ENCODE peak calls at places on chromosomes 11 and 22, in nine cellular contexts. Y is fibroblast of lung, D is lung, B is ovary, H is right cardiac atrium, E is right atrium auricular region, V is A549, L is heart right ventricle, F is aorta. W is an unnamed sample.

GRCh38 chr11:57644748-57645715 is 4.7 kb downstream of the YPEL4 start:
- DNase-seq in H (peak; percentile 77), F (peak; percentile 90), L (peak; percentile 86), Y (peak; percentile 77), D (peak; percentile 87), V (peak; percentile 85), E (peak; percentile 92), B (peak; percentile 87), W (peak; percentile 86)

GRCh38 chr11:119684361-119685072 is 44.5 kb downstream of the NECTIN1 start:
- DNase-seq in E (no peak), B (no peak), Y (peak; percentile 69), V (peak; percentile 13), L (no peak), D (no peak), H (no peak), F (no peak), W (no peak)

GRCh38 chr11:107468596-107468995 is 11.0 kb upstream of the CWF19L2 start:
- DNase-seq in H (no peak), L (no peak), V (no peak), F (no peak), D (no peak), E (no peak), B (no peak), Y (peak; percentile 49), W (no peak)

GRCh38 chr11:74504100-74504691 is 10.7 kb upstream of the LIPT2 start:
- DNase-seq in H (no peak), L (no peak), D (no peak), B (no peak), F (no peak), Y (no peak), V (no peak), E (no peak), W (no peak)

GRCh38 chr11:121800704-121801516 is 315.1 kb downstream of the BLID start:
- DNase-seq in Y (peak; percentile 12), V (no peak), H (no peak), E (no peak), L (no peak), B (peak; percentile 76), F (no peak), D (no peak), W (peak; percentile 45)

GRCh38 chr11:71994786-71995185 is 3.9 kb upstream of the IL18BP start:
- DNase-seq in F (no peak), Y (no peak), L (no peak), B (no peak), V (no peak), H (no peak), E (no peak), D (no peak), W (no peak)

GRCh38 chr11:116062526-116063171 is 558.4 kb upstream of the CADM1 start:
- DNase-seq in B (no peak), E (no peak), D (no peak), Y (peak; percentile 0), H (no peak), L (no peak), F (no peak), V (no peak), W (no peak)

GRCh38 chr11:133966924-133967598 is 10.3 kb upstream of the IGSF9B start:
- DNase-seq in F (peak; percentile 88), B (peak; percentile 42), V (peak; percentile 28), D (no peak), L (peak; percentile 56), Y (no peak), H (peak; percentile 71), E (no peak), W (peak; percentile 30)

GRCh38 chr11:898540-899190 is 11.9 kb downstream of the CHID1 start:
- DNase-seq in H (no peak), F (no peak), D (no peak), V (no peak), Y (peak; percentile 24), E (no peak), B (no peak), L (no peak), W (peak; percentile 36)

GRCh38 chr22:30876925-30877553 is 91.5 kb downstream of the MORC2 start:
- DNase-seq in F (peak; percentile 38), E (no peak), Y (peak; percentile 70), H (peak; percentile 64), D (no peak), L (peak; percentile 41), V (no peak), B (peak; percentile 57), W (no peak)

GRCh38 chr11:8258771-8259170 is 4.9 kb downstream of the LMO1 start:
- DNase-seq in L (no peak), E (no peak), D (no peak), V (no peak), Y (peak; percentile 51), F (peak; percentile 74), B (no peak), H (no peak), W (no peak)

GRCh38 chr11:134879931-134880330 is 467.9 kb upstream of the B3GAT1 start:
- DNase-seq in Y (no peak), L (no peak), V (no peak), D (no peak), F (no peak), H (no peak), E (no peak), B (no peak), W (no peak)

GRCh38 chr22:38788016-38788415 is 5.9 kb downstream of the DNAL4 start:
- DNase-seq in Y (peak; percentile 68), F (no peak), B (peak; percentile 66), E (no peak), H (no peak), V (no peak), D (no peak), L (peak; percentile 36), W (peak; percentile 89)

GRCh38 chr22:38981005-38981658 is 1.0 kb upstream of the APOBEC3B start:
- DNase-seq in B (peak; percentile 29), V (no peak), D (no peak), Y (peak; percentile 8), L (no peak), H (no peak), F (peak; percentile 62), E (no peak), W (peak; percentile 49)

GRCh38 chr11:65489061-65489705 is 9.7 kb upstream of the MALAT1 start:
- DNase-seq in H (peak; percentile 80), D (no peak), V (no peak), B (peak; percentile 50), F (peak; percentile 93), E (no peak), Y (peak; percentile 42), L (peak; percentile 87), W (peak; percentile 81)

GRCh38 chr11:109138200-109138599 is 283.8 kb upstream of the C11orf87 start:
- DNase-seq in F (no peak), V (no peak), H (no peak), L (no peak), Y (peak; percentile 3), B (no peak), E (no peak), D (no peak), W (peak; percentile 30)

GRCh38 chr11:128745296-128746183 is 51.7 kb downstream of the FLI1 start:
- DNase-seq in Y (peak; percentile 38), V (no peak), L (peak; percentile 49), D (no peak), B (no peak), F (no peak), E (no peak), H (peak; percentile 31), W (peak; percentile 53)

GRCh38 chr11:125064070-125064469 is 965 bp downstream of the SLC37A2 start:
- DNase-seq in Y (no peak), L (no peak), V (no peak), H (no peak), D (no peak), E (no peak), B (no peak), F (no peak), W (no peak)

DNA sequence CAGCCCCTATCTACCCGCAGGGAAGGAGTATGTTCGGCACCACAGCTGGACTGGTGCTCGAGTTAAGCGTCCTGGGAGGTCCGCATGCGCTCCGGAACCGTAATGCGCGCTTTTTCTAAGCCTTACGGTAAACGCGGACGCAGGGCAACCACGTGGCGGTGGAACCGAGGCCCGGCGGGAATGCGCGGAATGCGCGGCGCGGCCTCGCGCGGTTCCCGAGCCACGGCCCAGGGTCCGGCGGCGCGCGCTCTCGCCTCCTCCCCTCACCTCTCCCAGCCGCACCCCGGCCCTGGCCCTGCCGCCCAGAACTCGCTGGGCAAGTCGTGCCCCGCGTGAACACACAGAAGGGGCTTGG is 4.5 kb upstream of the CCND1 start:
- DNase-seq in H (peak; percentile 80), Y (peak; percentile 90), F (peak; percentile 93), E (peak; percentile 86), V (peak; percentile 61), B (peak; percentile 59), L (peak; percentile 88), D (peak; percentile 70), W (peak; percentile 98)
- H3K4me3 ChIP-seq in H (peak overlapping the region; percentile 13), Y (peak overlapping the region; percentile 38), F (no peak overlapping the region), E (peak overlapping the region; percentile 25), V (peak overlapping the region; percentile 27), B (peak overlapping the region; percentile 3), L (peak overlapping the region; percentile 53), D (no peak overlapping the region), W (peak overlapping the region; percentile 17)

GRCh38 chr11:12678092-12678491 is 3.9 kb downstream of the TEAD1 start:
- DNase-seq in V (no peak), Y (no peak), E (no peak), B (no peak), L (no peak), H (no peak), D (no peak), F (no peak), W (no peak)
- H3K4me1 ChIP-seq in V (peaks cover 53% of the 10 kb centered on the region), Y (peaks cover 11% of the 10 kb centered on the region), E (no peaks in the 10 kb centered on the region), B (peaks cover 9% of the 10 kb centered on the region), L (peaks cover 73% of the 10 kb centered on the region), H (peaks cover 14% of the 10 kb centered on the region), D (peaks cover 6% of the 10 kb centered on the region), F (peaks cover 2% of the 10 kb centered on the region), W (peaks cover 46% of the 10 kb centered on the region)

GRCh38 chr11:114416441-114416928 is 16.0 kb downstream of the RBM7 start:
- DNase-seq in E (no peak), L (peak; percentile 12), B (no peak), F (no peak), D (no peak), H (no peak), V (no peak), Y (peak; percentile 22), W (peak; percentile 83)
- H3K27ac ChIP-seq in E (no peak overlapping the region), L (no peak overlapping the region), B (no peak overlapping the region), F (no peak overlapping the region), D (no peak overlapping the region), H (no peak overlapping the region), V (no peak overlapping the region), Y (no peak overlapping the region), W (no peak overlapping the region)

GRCh38 chr11:2520736-2521035 is 75.9 kb downstream of the KCNQ1 start:
- DNase-seq in V (no peak), F (peak; percentile 21), H (no peak), L (no peak), E (no peak), B (no peak), Y (no peak), D (no peak), W (no peak)
- H3K4me3 ChIP-seq in V (no peak overlapping the region), F (no peak overlapping the region), H (no peak overlapping the region), L (no peak overlapping the region), E (no peak overlapping the region), B (no peak overlapping the region), Y (no peak overlapping the region), D (no peak overlapping the region), W (no peak overlapping the region)

DNA sequence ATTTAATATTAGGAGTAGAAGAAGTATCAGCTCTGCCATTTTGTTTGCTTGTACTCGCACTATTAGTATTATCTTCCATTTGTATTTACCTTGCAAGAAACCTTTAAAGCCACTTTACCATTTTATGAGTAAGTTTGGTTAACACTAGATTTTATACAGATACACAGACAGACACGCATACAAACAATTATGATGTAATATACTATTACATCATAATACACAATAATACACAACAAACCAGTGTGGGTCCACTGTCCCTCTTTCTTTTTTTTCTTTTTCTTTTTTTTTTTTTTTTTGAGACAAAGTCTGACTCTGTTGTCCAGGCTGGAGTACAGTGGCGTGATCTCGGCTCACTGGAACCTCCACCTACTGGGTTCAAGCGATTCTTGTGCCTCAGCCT is 170.3 kb upstream of the NARS2 start:
- DNase-seq in B (no peak), D (no peak), Y (no peak), H (no peak), F (no peak), L (no peak), E (no peak), V (no peak), W (no peak)
- H3K4me1 ChIP-seq in B (no peaks in the 10 kb centered on the region), D (peaks cover 6% of the 10 kb centered on the region), Y (no peaks in the 10 kb centered on the region), H (peaks cover 3% of the 10 kb centered on the region), F (no peaks in the 10 kb centered on the region), L (no peaks in the 10 kb centered on the region), E (no peaks in the 10 kb centered on the region), V (no peaks in the 10 kb centered on the region), W (no peaks in the 10 kb centered on the region)